ENCODE peak calls at places on chromosomes 12 and 14, in ten cellular contexts. X is CD8-positive, alpha-beta T cell; B is retinal pigment epithelial cell; G is Calu3; I is AG10803; E is fibroblast of lung; S is hepatocyte; F is epithelial cell of esophagus; A is left lung; Z is CD4-positive, alpha-beta T cell. W is an unnamed sample.

GRCh38 chr14:92005019-92005418 is 34.8 kb downstream of the TRIP11 start:
- DNase-seq in I (no peak), G (no peak), B (no peak), S (no peak), X (no peak), A (no peak), Z (no peak), F (no peak), E (no peak), W (no peak)

GRCh38 chr12:122834921-122835692 is at the start of gene HIP1R:
- DNase-seq in F (peak), E (peak), B (no peak), Z (peak), X (peak), G (peak), A (no peak), S (peak), I (no peak), W (peak)

GRCh38 chr14:103898204-103898603 is 30.1 kb upstream of the TDRD9 start:
- DNase-seq in I (no peak), A (no peak), Z (no peak), F (peak), S (no peak), E (no peak), B (no peak), G (no peak), X (no peak), W (no peak)

GRCh38 chr14:73696466-73697390 is 17.5 kb downstream of the PNMA1 start:
- DNase-seq in B (no peak), I (peak), Z (no peak), S (no peak), X (no peak), A (no peak), E (peak), G (no peak), F (peak), W (no peak)

GRCh38 chr12:26810330-26810729 is 22.7 kb downstream of the ITPR2 start:
- DNase-seq in S (peak), X (no peak), E (peak), B (no peak), F (peak), I (peak), Z (no peak), A (peak), G (no peak), W (no peak)

GRCh38 chr12:761276-761675 is 8.9 kb downstream of the WNK1 start:
- DNase-seq in B (no peak), A (no peak), E (no peak), G (no peak), F (no peak), X (no peak), I (peak), S (no peak), Z (no peak), W (no peak)

GRCh38 chr12:12986775-12987332 is 13.2 kb downstream of the HEBP1 start:
- DNase-seq in I (no peak), A (no peak), G (no peak), F (no peak), B (no peak), S (no peak), Z (no peak), E (no peak), X (no peak), W (no peak)

GRCh38 chr12:102971227-102971626 is 13.8 kb downstream of the ASCL1 start:
- DNase-seq in B (no peak), E (no peak), G (no peak), X (no peak), S (no peak), F (no peak), I (no peak), A (no peak), Z (no peak), W (no peak)

GRCh38 chr12:108722992-108723766 is 8.1 kb downstream of the CORO1C start:
- DNase-seq in Z (no peak), F (peak), E (peak), X (no peak), B (peak), G (no peak), A (peak), S (no peak), I (peak), W (no peak)

DNA sequence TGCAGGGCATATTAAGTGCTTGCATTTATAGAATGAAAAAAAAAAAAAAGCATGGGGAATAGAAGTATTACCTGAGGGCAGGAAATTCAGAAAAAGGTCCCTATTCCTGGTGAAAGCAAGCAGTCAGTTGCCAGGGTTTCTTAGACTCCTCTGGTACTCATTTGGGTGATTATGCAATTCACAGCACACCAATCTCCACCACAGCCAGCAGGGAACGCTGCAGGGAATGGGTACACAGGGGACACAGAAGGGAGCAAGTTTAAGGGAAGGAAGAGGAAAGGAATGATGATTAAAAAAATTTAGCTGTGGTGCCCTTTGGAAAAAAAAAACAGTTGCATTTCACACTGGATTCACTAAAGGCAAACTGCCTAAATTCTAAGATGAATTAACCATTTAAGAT is 14.2 kb downstream of the BLTP3B start:
- DNase-seq in X (no peak), S (peak), B (no peak), Z (no peak), E (peak), I (peak), G (peak), A (no peak), F (peak), W (no peak)
- TF ChIP-seq CTCF in X (no peak), S (peak), B (peak), Z (no peak), E (peak), I (peak), G (no peak), A (peak), F (peak), W (no peak)

DNA sequence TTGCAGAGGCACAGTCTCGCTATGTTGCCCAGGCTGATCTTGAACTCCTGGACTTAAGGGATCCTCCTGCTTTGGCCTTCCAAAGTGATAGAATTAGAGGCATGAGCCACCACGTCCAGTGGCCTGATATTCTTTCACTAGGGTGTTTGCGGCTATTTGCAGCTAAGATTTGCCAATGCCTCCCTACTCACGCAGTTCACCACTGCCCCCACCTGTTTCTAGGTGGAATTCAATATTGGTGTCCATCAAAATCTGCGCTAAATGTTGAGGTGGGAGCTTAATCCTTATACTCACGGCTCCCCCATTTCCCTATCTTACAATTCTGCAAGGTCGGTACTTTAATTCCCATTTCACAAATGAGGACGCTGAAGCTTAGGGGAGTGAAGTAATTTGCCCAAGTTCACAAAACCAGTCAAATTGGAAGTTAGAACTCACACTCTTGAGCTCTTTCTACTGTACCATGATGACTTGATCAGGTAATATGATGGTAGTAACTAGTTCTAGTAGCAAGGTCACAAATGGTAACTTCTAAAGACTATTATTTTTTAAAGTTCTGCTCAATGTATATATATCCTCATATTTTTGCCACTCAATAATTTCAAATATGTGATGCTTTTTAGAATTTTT is 22.1 kb upstream of the LRRC9 start:
- DNase-seq in S (peak), B (no peak), F (peak), X (no peak), A (no peak), G (peak), I (no peak), Z (no peak), E (peak), W (no peak)
- TF ChIP-seq CTCF in S (peak), B (peak), F (peak), X (no peak), A (peak), G (peak), I (peak), Z (no peak), E (peak), W (no peak)

GRCh38 chr12:75526655-75527511 is 15.5 kb upstream of the KRR1 start:
- DNase-seq in B (no peak), G (peak), A (no peak), Z (no peak), E (peak), I (peak), F (peak), S (peak), X (no peak), W (no peak)

GRCh38 chr12:75529826-75530225 is 18.4 kb upstream of the KRR1 start:
- DNase-seq in F (no peak), Z (no peak), E (no peak), X (no peak), B (no peak), I (no peak), S (no peak), A (no peak), G (no peak), W (no peak)

GRCh38 chr12:75528272-75528671 is 16.9 kb upstream of the KRR1 start:
- DNase-seq in F (no peak), G (no peak), I (no peak), Z (no peak), A (no peak), E (no peak), B (no peak), X (no peak), S (no peak), W (no peak)

GRCh38 chr12:75528692-75529091 is 17.3 kb upstream of the KRR1 start:
- DNase-seq in A (no peak), S (no peak), Z (no peak), I (no peak), F (no peak), X (no peak), B (no peak), E (no peak), G (no peak), W (no peak)

GRCh38 chr12:75525263-75525662 is 13.9 kb upstream of the KRR1 start:
- DNase-seq in F (no peak), S (no peak), X (no peak), B (no peak), I (no peak), E (peak), A (no peak), G (no peak), Z (no peak), W (no peak)
- TF ChIP-seq CTCF in F (no peak), S (peak), X (no peak), B (peak), I (peak), E (peak), A (peak), G (no peak), Z (no peak), W (no peak)

GRCh38 chr14:57961793-57962075 is 95.8 kb upstream of the SLC35F4 start:
- DNase-seq in F (no peak), S (no peak), E (no peak), X (no peak), G (no peak), Z (no peak), A (no peak), I (no peak), B (no peak), W (no peak)
- TF ChIP-seq CTCF in F (no peak), S (no peak), E (no peak), X (no peak), G (no peak), Z (no peak), A (no peak), I (no peak), B (no peak), W (no peak)